ENCODE peak calls at places on chromosomes 11 and 22, in five cellular contexts. O, Y, Z, D and X are unnamed samples.

GRCh38 chr11:61860054-61860903 is 31.1 kb downstream of the FADS3 start:
- DNase-seq in O (peak), Y (no peak), Z (peak), D (peak), X (no peak)

GRCh38 chr11:26027887-26028286 is 304.0 kb upstream of the ANO3 start:
- DNase-seq in O (no peak), Y (no peak), Z (no peak), D (no peak), X (no peak)

GRCh38 chr11:1564535-1565172 is 7.4 kb downstream of the DUSP8 start:
- DNase-seq in O (peak), Y (no peak), Z (peak), D (peak), X (peak)

GRCh38 chr11:63869686-63870085 is 30.8 kb downstream of the MARK2 start:
- DNase-seq in O (peak), Y (peak), Z (no peak), D (no peak), X (no peak)

GRCh38 chr11:107496011-107496410 is 38.4 kb upstream of the CWF19L2 start:
- DNase-seq in O (no peak), Y (no peak), Z (peak), D (no peak), X (peak)

GRCh38 chr22:25747245-25747944 is 5.4 kb downstream of the MYO18B start:
- DNase-seq in O (peak), Y (no peak), Z (peak), D (no peak), X (peak)

GRCh38 chr11:10623797-10624761 is 55.6 kb upstream of the LYVE1 start:
- DNase-seq in O (no peak), Y (no peak), Z (peak), D (peak), X (no peak)

GRCh38 chr11:111815489-111815888 is 49.3 kb upstream of the PPP2R1B start:
- DNase-seq in O (no peak), Y (no peak), Z (no peak), D (no peak), X (no peak)

GRCh38 chr22:45638834-45639746 is 32.5 kb upstream of the ATXN10 start:
- DNase-seq in O (peak), Y (no peak), Z (peak), D (peak), X (peak)

GRCh38 chr11:5280582-5281102 is 10.9 kb upstream of the HBE1 start:
- DNase-seq in O (no peak), Y (no peak), Z (peak), D (no peak), X (peak)

GRCh38 chr11:78949976-78950690 is 375.5 kb upstream of the NARS2 start:
- DNase-seq in O (no peak), Y (no peak), Z (no peak), D (no peak), X (no peak)

GRCh38 chr11:69339041-69339733 is 45.2 kb downstream of the MYEOV start:
- DNase-seq in O (no peak), Y (peak), Z (no peak), D (no peak), X (no peak)

GRCh38 chr11:11409916-11410315 is 56.9 kb upstream of the CSNK2A3 start:
- DNase-seq in O (no peak), Y (no peak), Z (no peak), D (no peak), X (no peak)

GRCh38 chr11:133240908-133241307 is 291.4 kb downstream of the OPCML start:
- DNase-seq in O (no peak), Y (no peak), Z (no peak), D (no peak), X (no peak)

GRCh38 chr11:44506375-44507016 is 59.0 kb upstream of the CD82 start:
- DNase-seq in O (no peak), Y (no peak), Z (no peak), D (peak), X (no peak)

GRCh38 chr22:17891427-17892167 is 117.3 kb upstream of the BID start:
- DNase-seq in O (peak), Y (no peak), Z (no peak), D (no peak), X (no peak)

GRCh38 chr22:20567993-20568417 is 60.6 kb downstream of the MED15 start:
- DNase-seq in O (no peak), Y (no peak), Z (peak), D (no peak), X (peak)

GRCh38 chr22:19527321-19527721 is 3.1 kb upstream of the CLDN5 start:
- DNase-seq in O (no peak), Y (no peak), Z (no peak), D (no peak), X (no peak)

GRCh38 chr11:77677138-77677537 is 39.5 kb upstream of the CLNS1A start:
- DNase-seq in O (no peak), Y (no peak), Z (no peak), D (no peak), X (peak)

GRCh38 chr11:10918275-10918674 is 60.4 kb upstream of the ZBED5 start:
- DNase-seq in O (no peak), Y (no peak), Z (no peak), D (no peak), X (no peak)

GRCh38 chr11:118217575-118217974 is 7.2 kb downstream of the JAML start:
- DNase-seq in O (no peak), Y (no peak), Z (no peak), D (no peak), X (no peak)

GRCh38 chr11:114562166-114562916 is 2.7 kb upstream of the NXPE1 start:
- DNase-seq in O (no peak), Y (no peak), Z (peak), D (no peak), X (peak)

GRCh38 chr22:39292002-39292401 is 27.4 kb downstream of the RPL3 start:
- DNase-seq in O (no peak), Y (no peak), Z (no peak), D (no peak), X (no peak)

GRCh38 chr22:24813861-24814770 is 8.1 kb downstream of the SGSM1 start:
- DNase-seq in O (no peak), Y (no peak), Z (no peak), D (no peak), X (no peak)

GRCh38 chr11:4704054-4704789 is at the start of gene MMP26:
- DNase-seq in O (no peak), Y (no peak), Z (no peak), D (no peak), X (no peak)

GRCh38 chr11:27807594-27807993 is 107.3 kb upstream of the BDNF start:
- DNase-seq in O (no peak), Y (no peak), Z (no peak), D (no peak), X (peak)

GRCh38 chr11:82682003-82682751 is 51.5 kb downstream of the FAM181B start:
- DNase-seq in O (no peak), Y (no peak), Z (peak), D (no peak), X (peak)

GRCh38 chr22:32106930-32107329 is 52.2 kb downstream of the C22orf42 start:
- DNase-seq in O (no peak), Y (no peak), Z (peak), D (no peak), X (no peak)

GRCh38 chr11:113339909-113340569 is 25.7 kb downstream of the TTC12 start:
- DNase-seq in O (no peak), Y (no peak), Z (no peak), D (no peak), X (no peak)

GRCh38 chr11:7098235-7098832 is 9.5 kb downstream of the RBMXL2 start:
- DNase-seq in O (no peak), Y (no peak), Z (peak), D (no peak), X (peak)

GRCh38 chr22:17810570-17811116 is 36.4 kb upstream of the BID start:
- DNase-seq in O (peak), Y (no peak), Z (no peak), D (no peak), X (no peak)

GRCh38 chr22:35642305-35642741 is 5.9 kb upstream of the APOL6 start:
- DNase-seq in O (peak), Y (no peak), Z (peak), D (peak), X (peak)

GRCh38 chr11:113974741-113975470 is at the start of gene HTR3A:
- DNase-seq in O (peak), Y (no peak), Z (peak), D (no peak), X (no peak)

GRCh38 chr11:74373382-74373781 is 24.9 kb downstream of the PGM2L1 start:
- DNase-seq in O (no peak), Y (no peak), Z (peak), D (no peak), X (no peak)

GRCh38 chr11:78158987-78159662 is 19.7 kb upstream of the ALG8 start:
- DNase-seq in O (no peak), Y (no peak), Z (no peak), D (peak), X (no peak)

GRCh38 chr11:75896843-75897419 is 81.9 kb downstream of the UVRAG start:
- DNase-seq in O (no peak), Y (no peak), Z (peak), D (no peak), X (peak)

GRCh38 chr11:65112226-65112550 is 516 bp downstream of the TM7SF2 start:
- DNase-seq in O (no peak), Y (no peak), Z (no peak), D (peak), X (no peak)

GRCh38 chr11:131710511-131710910 is 340.1 kb downstream of the NTM start:
- DNase-seq in O (no peak), Y (no peak), Z (no peak), D (no peak), X (peak)

GRCh38 chr11:83477772-83478171 is 191.6 kb upstream of the CCDC90B start:
- DNase-seq in O (no peak), Y (no peak), Z (no peak), D (no peak), X (no peak)

GRCh38 chr11:71302911-71303310 is 50.5 kb upstream of the SHANK2 start:
- DNase-seq in O (no peak), Y (peak), Z (no peak), D (no peak), X (no peak)
- TF ChIP-seq CTCF in O (no peak), Y (no peak), Z (no peak), D (no peak), X (peak)

DNA sequence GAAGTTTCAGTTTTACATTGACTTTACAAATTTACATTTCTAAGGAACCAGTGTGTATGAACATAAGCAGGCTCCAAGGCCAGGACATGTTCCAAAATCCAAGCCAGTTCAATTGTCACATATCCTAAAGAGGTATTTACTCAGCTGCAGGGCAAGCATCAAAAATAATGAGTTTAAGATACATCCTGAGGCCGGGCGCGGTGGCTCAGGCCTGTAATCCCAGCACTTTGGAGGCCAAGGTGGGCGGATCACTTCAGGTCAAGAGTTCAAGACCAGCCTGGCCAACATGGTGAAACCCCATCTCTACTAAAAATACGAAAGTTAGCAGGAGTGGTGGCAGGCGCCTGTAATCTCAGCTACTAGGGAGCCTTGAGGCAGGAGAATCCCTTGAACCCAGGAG is 39.0 kb upstream of the AKIP1 start:
- DNase-seq in O (no peak), Y (no peak), Z (no peak), D (no peak), X (peak)
- H3K4me3 ChIP-seq in O (no peak), Y (no peak), Z (no peak), D (no peak), X (peak)

GRCh38 chr11:123640677-123641494 is 13.5 kb downstream of the SCN3B start:
- DNase-seq in O (peak), Y (peak), Z (peak), D (no peak), X (peak)
- TF ChIP-seq CTCF in O (peak), Y (peak), Z (peak), D (peak), X (peak)

DNA sequence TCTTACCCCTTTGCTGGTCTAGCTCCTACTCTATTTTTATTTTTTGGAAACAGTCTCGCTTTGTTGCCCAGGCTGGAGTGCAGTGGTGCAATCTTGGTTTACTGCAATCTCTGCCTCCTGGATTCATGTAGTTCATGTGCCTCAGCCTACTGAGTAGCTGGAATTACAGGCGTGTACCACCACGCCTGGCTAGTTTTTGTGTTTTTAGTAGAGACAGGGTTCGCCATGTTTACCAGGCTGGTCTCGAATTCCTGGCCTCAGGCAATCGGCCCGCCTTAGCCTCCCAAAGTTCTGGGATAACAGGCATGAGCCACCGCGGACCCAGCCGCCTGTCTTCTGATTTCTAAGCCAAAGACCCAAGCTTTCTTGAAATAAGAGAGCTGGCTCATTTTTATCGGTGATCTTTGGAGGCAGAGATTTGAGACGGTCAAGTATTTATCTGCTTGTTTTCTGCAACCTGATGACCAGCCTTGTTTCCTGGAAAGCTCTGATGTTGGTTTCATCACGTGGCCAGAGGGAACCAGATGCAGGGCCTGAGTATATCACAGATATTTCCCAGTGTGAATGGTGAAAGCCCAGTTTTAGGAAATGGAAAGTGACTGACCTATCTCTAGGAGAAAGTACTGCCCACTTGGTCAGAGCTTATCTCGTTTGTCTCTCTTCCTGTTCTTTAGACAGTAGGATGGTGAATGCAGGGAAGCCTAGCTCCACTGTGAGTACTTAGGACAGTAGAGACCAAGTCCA is 5.7 kb upstream of the SIDT2 start:
- DNase-seq in O (no peak), Y (no peak), Z (peak), D (no peak), X (no peak)
- H3K4me3 ChIP-seq in O (no peak), Y (no peak), Z (no peak), D (no peak), X (no peak)

DNA sequence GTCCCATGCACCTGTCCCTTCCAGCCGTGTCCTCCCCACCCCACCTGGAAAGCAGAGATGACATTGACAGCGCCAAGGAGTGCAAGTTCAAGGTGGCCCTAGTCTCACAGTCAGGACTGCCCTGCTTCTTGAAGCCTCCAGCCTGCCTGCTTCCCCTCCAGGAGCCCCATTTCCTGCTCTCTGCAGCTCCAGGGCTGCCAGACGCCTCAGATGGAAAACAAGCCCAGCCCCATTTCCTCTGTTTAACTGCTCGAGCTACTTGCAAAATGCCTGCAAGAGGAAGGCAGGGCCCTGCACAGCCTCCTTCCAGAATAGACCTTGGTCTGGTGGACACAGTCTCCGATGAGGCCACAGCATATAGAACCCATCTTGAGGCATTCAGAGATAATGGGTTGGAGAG is 5.0 kb upstream of the DGKZ start:
- DNase-seq in O (no peak), Y (peak), Z (peak), D (no peak), X (no peak)
- TF ChIP-seq CTCF in O (no peak), Y (no peak), Z (no peak), D (no peak), X (no peak)

DNA sequence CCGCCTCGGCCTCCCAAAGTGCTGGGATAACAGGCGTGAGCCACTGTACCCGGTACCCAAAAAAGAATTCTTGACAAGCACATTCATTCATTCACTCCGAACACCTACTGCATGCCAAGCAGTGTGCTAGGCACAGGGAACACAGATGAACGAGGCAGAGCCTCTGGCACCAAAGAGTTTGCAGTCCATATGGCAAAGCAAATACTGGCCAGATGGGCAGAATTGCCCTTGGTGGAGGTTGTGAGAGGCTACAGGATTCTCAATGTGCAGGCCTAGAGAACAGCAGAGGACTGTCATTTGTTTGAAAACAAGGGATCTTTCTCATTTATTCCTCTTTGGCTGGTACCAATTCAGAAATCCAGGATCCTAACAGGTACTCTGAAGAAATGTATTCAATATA is 27.5 kb upstream of the MTCH2 start:
- DNase-seq in O (no peak), Y (no peak), Z (no peak), D (no peak), X (no peak)
- H3K4me3 ChIP-seq in O (no peak), Y (no peak), Z (no peak), D (no peak), X (no peak)

GRCh38 chr22:46701262-46701661 is 36.8 kb downstream of the CERK start:
- DNase-seq in O (no peak), Y (no peak), Z (no peak), D (no peak), X (no peak)
- TF ChIP-seq CTCF in O (no peak), Y (no peak), Z (no peak), D (no peak), X (no peak)

GRCh38 chr11:8967159-8967558 is 2.9 kb upstream of the TMEM9B start:
- DNase-seq in O (no peak), Y (no peak), Z (no peak), D (no peak), X (no peak)

GRCh38 chr11:8959546-8960166 is 4.6 kb downstream of the TMEM9B start:
- DNase-seq in O (no peak), Y (peak), Z (peak), D (no peak), X (peak)

GRCh38 chr11:8963569-8964323 is 496 bp downstream of the TMEM9B start:
- DNase-seq in O (peak), Y (peak), Z (no peak), D (peak), X (no peak)

GRCh38 chr11:8964324-8965320 is at the start of gene TMEM9B:
- DNase-seq in O (peak), Y (peak), Z (peak), D (peak), X (peak)

GRCh38 chr11:8962827-8963226 is 1.4 kb downstream of the TMEM9B start:
- DNase-seq in O (no peak), Y (no peak), Z (no peak), D (no peak), X (no peak)
- H3K4me3 ChIP-seq in O (no peak), Y (no peak), Z (no peak), D (no peak), X (peak)

DNA sequence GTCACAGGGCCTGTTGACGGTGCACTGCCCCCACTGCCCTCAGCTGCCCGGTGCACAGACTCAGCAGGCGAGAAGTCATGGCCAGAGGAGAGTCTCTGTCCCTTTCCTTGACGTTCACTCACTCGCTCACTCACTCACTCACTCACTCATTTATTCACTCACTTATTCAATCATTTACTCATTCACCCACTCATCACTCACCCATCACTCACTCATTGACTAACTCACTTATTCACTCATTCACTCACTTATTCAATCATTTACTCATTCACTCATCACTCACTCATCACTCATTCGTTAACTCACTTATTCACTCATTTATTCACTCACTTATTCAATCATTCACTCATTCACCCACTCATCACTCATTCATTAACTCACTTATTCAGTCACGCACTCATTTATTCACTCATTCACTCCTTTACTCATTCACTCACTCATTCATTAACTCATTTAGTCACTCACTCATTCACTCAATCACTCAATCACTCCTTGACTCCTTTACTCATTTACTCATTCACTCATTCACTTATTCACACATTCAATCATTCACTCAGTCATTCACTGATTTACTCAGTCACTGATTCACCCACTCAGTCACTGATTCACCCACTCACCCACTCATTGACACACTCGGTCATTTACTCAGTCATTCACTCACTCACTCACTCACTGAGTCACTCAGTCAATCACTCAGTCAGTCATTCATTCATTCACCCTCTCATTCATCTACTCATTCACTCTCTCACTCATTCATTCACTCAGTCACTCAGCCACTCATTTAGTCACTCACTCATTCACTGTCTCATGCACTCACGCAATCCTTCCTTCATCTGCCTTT is 1193.5 kb downstream of the BRD1 start:
- DNase-seq in O (no peak), Y (no peak), Z (no peak), D (no peak), X (no peak)
- TF ChIP-seq CTCF in O (no peak), Y (no peak), Z (no peak), D (no peak), X (no peak)

GRCh38 chr22:11627436-11627797 is 3900.6 kb upstream of the OR11H1 start:
- DNase-seq in O (peak), Y (no peak), Z (no peak), D (no peak), X (peak)
- H3K4me3 ChIP-seq in O (no peak), Y (no peak), Z (no peak), D (no peak), X (no peak)